ENCODE peak calls at places on chromosomes 1 and 21, in four cellular contexts. U, J, O and H are unnamed samples.

GRCh38 chr1:233336554-233337442 is 9.3 kb downstream of the MAP3K21 start:
- DNase-seq in U (no peak), J (no peak), O (no peak), H (no peak)

GRCh38 chr1:243507672-243508302 is 251.9 kb downstream of the SDCCAG8 start:
- DNase-seq in U (no peak), J (no peak), O (no peak), H (no peak)

GRCh38 chr1:228217551-228218344 is 9.9 kb downstream of the OBSCN start:
- DNase-seq in U (no peak), J (no peak), O (no peak), H (no peak)

GRCh38 chr1:182643699-182644098 is 39.5 kb upstream of the RGS16 start:
- DNase-seq in U (no peak), J (no peak), O (no peak), H (no peak)

GRCh38 chr1:168987330-168987729 is 119.2 kb upstream of the ATP1B1 start:
- DNase-seq in U (no peak), J (no peak), O (no peak), H (no peak)

GRCh38 chr1:31985430-31985829 is 28.2 kb upstream of the KHDRBS1 start:
- DNase-seq in U (no peak), J (no peak), O (no peak), H (no peak)

GRCh38 chr1:41862411-41863221 is 56.1 kb downstream of the HIVEP3 start:
- DNase-seq in U (no peak), J (no peak), O (peak; percentile 99), H (no peak)

GRCh38 chr1:12597792-12598191 is 20.2 kb downstream of the DHRS3 start:
- DNase-seq in U (peak; percentile 64), J (peak; percentile 81), O (no peak), H (no peak)

GRCh38 chr1:87787551-87787950 is 458.9 kb downstream of the LMO4 start:
- DNase-seq in U (no peak), J (no peak), O (peak; percentile 43), H (no peak)

GRCh38 chr1:109050228-109050995 is 8.5 kb upstream of the WDR47 start:
- DNase-seq in U (no peak), J (no peak), O (no peak), H (no peak)

DNA sequence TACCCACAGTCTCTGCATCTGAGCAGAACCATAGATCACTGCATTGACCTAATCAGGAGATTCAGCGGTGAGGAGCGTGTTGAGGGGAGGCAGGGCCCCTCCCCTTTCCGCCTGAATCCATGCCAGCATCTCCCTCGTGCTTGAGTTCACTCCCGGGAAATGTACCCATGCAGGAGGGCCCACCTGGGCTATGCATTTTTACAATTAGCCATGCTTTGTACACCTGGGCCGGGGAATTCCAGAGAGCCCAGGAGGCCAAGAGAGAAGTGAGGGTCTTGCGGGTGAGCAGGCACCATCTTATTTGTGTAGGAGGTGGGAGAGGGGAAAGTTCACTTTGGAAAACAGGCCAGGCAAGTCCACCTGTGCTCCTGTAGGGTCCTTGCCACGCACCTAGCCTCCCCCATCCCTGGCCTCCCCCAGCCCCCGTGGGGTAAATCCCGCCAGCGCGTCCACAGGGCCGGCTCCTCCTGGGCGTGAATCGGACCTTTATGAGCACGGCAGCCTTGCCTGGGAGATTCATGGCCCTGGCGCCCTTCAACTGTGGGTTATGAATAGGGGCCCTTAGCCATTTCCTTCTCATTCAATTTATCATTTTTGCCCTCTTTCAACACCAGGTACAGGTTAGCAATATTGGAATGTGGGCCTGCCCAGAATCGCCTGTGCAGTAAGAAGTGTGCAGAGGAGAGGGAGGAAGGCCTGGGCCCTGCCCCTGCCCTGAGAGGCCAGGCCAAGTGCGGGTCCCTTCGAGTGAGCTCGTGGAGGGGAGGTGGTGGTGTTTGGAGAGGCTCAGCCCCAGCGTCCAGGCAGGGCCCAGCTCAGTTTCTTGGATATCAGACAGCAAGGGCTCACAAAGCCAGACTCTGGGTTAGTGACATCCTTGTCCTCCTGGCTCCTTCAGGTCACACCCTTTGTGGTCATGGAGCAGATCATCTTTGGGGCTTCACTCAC is 84.4 kb upstream of the ACTRT2 start:
- DNase-seq in U (no peak), J (peak; percentile 12), O (no peak), H (no peak)
- TF ChIP-seq CTCF in U (no peak), J (no peak), O (no peak), H (no peak)

DNA sequence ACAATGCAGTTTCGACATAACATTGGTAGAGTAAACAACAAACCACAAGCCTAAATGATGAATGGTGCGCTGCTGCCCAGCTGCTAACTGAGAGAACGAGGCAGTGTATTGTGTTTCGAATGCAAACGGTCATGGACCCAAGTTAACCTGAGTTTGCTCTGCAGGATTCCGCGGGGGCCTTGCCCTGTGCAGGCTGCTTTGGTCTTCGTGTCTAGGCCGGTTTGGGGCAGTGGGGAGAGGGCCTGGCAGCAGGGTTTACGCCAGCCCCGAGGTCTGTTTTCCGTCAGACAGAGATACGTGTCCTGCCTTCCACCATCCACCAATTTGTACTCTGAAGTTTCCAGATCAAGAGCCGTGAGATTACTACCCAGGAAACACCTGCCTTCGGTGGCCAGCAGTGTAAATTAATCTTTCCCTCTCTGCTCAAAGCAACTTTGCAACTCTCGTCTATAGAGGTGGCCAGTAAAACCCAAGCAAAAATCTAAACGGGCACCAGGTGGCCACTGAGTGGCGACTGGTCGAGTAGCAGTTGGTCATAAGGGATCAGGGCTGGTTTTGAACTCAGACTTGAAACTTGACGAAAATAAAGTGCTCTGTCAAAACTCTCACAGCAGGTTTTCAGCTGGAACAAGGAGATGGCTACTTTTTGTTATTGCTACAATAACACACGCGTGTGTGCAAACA is 6.3 kb upstream of the PRDM15 start:
- DNase-seq in U (no peak), J (no peak), O (no peak), H (no peak)
- TF ChIP-seq CTCF in U (no peak), J (no peak), O (no peak), H (no peak)

GRCh38 chr1:66924756-66925557 is at the start of the genes DNAI4 and MIER1:
- DNase-seq in U (peak; percentile 98), J (peak; percentile 99), O (peak; percentile 89), H (peak; percentile 95)
- TF ChIP-seq CTCF in U (peak; percentile 17), J (no peak), O (no peak), H (no peak)

DNA sequence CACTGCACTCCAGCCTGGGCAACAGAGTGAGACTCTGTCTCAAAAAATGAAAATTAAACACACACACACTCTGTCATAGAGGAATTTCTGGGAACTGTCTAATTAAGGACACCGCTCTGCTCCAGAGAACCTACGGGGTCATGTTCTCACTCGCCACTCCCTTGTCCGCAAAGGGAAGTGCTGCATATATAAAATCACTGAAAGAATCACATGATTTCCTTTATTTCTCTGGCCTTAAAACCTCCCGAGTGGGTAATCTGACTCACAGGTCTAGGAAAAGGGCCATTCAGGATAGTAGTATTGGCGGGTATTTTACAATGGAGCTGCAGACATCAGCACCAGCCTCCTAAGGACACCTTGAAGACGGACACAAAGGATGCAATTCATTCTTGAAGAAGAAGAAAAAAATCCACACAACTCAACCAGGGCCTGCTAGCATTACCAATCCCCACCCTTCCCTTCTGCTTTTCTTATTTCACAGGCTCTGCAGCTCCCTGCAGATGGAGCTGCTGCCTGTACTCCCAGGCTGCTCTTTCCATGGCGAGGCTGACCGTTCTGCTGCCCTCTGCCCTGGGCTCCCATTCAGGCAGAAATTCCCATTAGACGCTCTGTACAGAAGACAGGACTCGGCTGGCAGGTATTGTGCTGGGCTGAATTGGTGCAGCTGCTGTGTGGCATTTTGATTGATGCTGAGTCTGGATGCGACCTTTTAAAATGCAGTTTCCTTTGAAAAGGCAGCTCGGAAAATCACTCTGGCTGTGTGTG is 53.3 kb upstream of the FAM89A start:
- DNase-seq in U (no peak), J (no peak), O (no peak), H (no peak)
- TF ChIP-seq CTCF in U (no peak), J (no peak), O (no peak), H (no peak)

GRCh38 chr21:27475363-27475955 is 508.6 kb upstream of the ADAMTS5 start:
- DNase-seq in U (no peak), J (no peak), O (no peak), H (no peak)

GRCh38 chr21:27477321-27477720 is 510.4 kb upstream of the ADAMTS5 start:
- DNase-seq in U (no peak), J (no peak), O (no peak), H (no peak)

GRCh38 chr21:27480841-27481261 is 514.0 kb upstream of the ADAMTS5 start:
- DNase-seq in U (peak; percentile 37), J (no peak), O (peak; percentile 18), H (no peak)

DNA sequence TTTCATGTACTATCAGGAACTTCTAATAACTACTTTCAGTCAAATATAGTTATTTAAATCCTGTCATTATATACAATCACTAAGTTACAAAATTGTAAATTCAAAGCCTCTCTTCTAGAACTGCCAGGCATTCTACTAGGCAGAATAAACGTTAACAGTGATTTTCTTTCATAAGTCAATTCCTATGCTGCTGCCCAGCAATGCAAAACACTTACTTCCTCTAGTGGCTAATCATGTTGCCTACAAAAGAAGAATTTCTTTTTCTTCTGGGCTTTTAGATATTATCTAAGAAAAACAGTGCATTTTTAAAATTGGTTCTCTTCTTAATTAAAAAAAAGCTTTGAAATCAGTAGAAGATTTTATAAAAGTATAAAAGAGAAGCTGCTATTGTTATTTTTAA is 509.8 kb upstream of the ADAMTS5 start:
- DNase-seq in U (no peak), J (no peak), O (peak; percentile 2), H (no peak)
- TF ChIP-seq CTCF in U (no peak), J (peak; percentile 64), O (peak; percentile 52), H (no peak)

GRCh38 chr1:85259866-85260345 is 444 bp upstream of the C1orf52 start:
- DNase-seq in U (no peak), J (peak; percentile 40), O (no peak), H (no peak)
- TF ChIP-seq CTCF in U (peak; percentile 8), J (no peak), O (no peak), H (no peak)

GRCh38 chr21:44298301-44298700 is 1.6 kb upstream of the PFKL start:
- DNase-seq in U (no peak), J (no peak), O (no peak), H (no peak)
- TF ChIP-seq CTCF in U (no peak), J (no peak), O (peak; percentile 7), H (no peak)